ENCODE peak calls at places on chromosomes 7 and 10, in nine cellular contexts. H is sigmoid colon; Q is hepatocyte; V is uterus; F is CD8-positive, alpha-beta T cell; C is BJ; N is spleen; J is neural progenitor cell; L is SJCRH30. W is an unnamed sample.

GRCh38 chr10:3774814-3775670 is 10.0 kb downstream of the KLF6 start:
- DNase-seq in F (no peak), V (peak), J (no peak), C (no peak), N (no peak), L (no peak), H (peak), Q (peak), W (no peak)

GRCh38 chr7:36535866-36536664 is 146.4 kb downstream of the ANLN start:
- DNase-seq in L (no peak), H (no peak), V (no peak), N (no peak), F (no peak), C (no peak), J (no peak), Q (no peak), W (no peak)

GRCh38 chr7:74417419-74417971 is 36.2 kb upstream of the GTF2IRD1 start:
- DNase-seq in H (peak), V (peak), Q (peak), J (peak), N (peak), F (peak), C (no peak), L (peak), W (peak)

GRCh38 chr7:76364198-76364584 is 5.4 kb upstream of the YWHAG start:
- DNase-seq in L (peak), N (no peak), J (no peak), V (peak), F (no peak), C (no peak), Q (no peak), H (peak), W (no peak)

GRCh38 chr10:29746080-29746797 is 111.5 kb upstream of the SVIL start:
- DNase-seq in J (no peak), V (no peak), N (no peak), Q (no peak), H (peak), L (no peak), C (peak), F (no peak), W (no peak)

GRCh38 chr10:15775513-15775912 is 55.8 kb upstream of the ITGA8 start:
- DNase-seq in F (no peak), V (no peak), L (no peak), Q (no peak), C (peak), J (no peak), H (no peak), N (no peak), W (no peak)

GRCh38 chr10:91410638-91411367 is 659 bp downstream of the HECTD2 start:
- DNase-seq in H (no peak), Q (peak), J (peak), N (no peak), F (no peak), V (peak), C (no peak), L (peak), W (peak)

GRCh38 chr7:80047856-80048459 is 86.7 kb upstream of the GNAI1 start:
- DNase-seq in L (peak), Q (no peak), C (no peak), V (no peak), N (no peak), J (no peak), F (no peak), H (no peak), W (no peak)

GRCh38 chr7:129667551-129667950 is 56.0 kb downstream of the NRF1 start:
- DNase-seq in F (no peak), L (no peak), N (no peak), J (no peak), Q (no peak), C (no peak), H (no peak), V (no peak), W (no peak)

GRCh38 chr7:139647085-139647484 is 123.6 kb downstream of the CLEC2L start:
- DNase-seq in H (no peak), N (no peak), L (no peak), Q (no peak), J (no peak), C (no peak), F (no peak), V (no peak), W (no peak)

DNA sequence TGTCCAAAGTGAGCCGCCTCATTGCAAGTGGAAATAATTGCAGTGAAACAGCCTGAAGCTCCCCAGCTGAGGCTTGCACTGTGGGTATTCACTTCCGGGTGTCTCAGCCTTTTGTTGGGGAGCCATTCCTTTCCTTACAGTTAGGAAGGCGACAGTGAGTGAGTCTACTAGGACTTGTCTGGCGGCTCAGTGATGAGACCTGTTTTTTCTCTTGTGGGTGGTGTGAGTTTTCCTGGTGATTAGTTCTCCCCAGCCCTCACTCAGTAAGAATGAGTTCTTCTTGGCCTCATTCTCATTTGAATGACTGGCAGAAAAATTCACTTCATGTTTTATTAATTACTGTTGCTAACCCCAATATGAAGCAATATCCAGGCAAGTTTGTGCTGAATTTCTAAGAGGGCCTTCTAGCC is 2.6 kb downstream of the PGAM1 start:
- DNase-seq in C (no peak), Q (no peak), H (no peak), V (no peak), F (no peak), J (peak), L (no peak), N (no peak), W (no peak)
- H3K4me3 ChIP-seq in C (peak), Q (no peak), H (no peak), V (no peak), F (peak), J (peak), L (no peak), N (no peak), W (no peak)

GRCh38 chr7:29146888-29147609 is 712 bp upstream of the CPVL start:
- DNase-seq in C (peak), V (no peak), Q (peak), L (peak), F (no peak), J (peak), H (peak), N (no peak), W (no peak)

GRCh38 chr7:29143698-29144203 is 2.6 kb downstream of the CPVL start:
- DNase-seq in C (no peak), F (no peak), L (no peak), V (no peak), N (no peak), H (no peak), J (no peak), Q (no peak), W (no peak)

GRCh38 chr7:29146082-29146706 is at the start of gene CPVL:
- DNase-seq in H (peak), Q (peak), N (peak), V (peak), F (no peak), L (peak), J (peak), C (no peak), W (no peak)

GRCh38 chr7:29145553-29146081 is 720 bp downstream of the CPVL start:
- DNase-seq in L (peak), J (peak), N (no peak), C (no peak), V (no peak), Q (no peak), H (no peak), F (no peak), W (no peak)

GRCh38 chr7:29147821-29148220 is 1.5 kb upstream of the CPVL start:
- DNase-seq in Q (no peak), J (no peak), L (peak), H (no peak), F (no peak), V (no peak), C (no peak), N (no peak), W (no peak)
- H3K4me3 ChIP-seq in Q (no peak), J (no peak), L (no peak), H (no peak), F (no peak), V (no peak), C (no peak), N (no peak), W (no peak)

GRCh38 chr7:155810607-155811559 is 1.4 kb downstream of the SHH start:
- DNase-seq in F (no peak), Q (no peak), L (no peak), V (no peak), J (peak), C (no peak), N (peak), H (no peak), W (no peak)

GRCh38 chr7:155813125-155813524 is 862 bp upstream of the SHH start:
- DNase-seq in L (no peak), J (no peak), H (no peak), Q (no peak), V (no peak), F (no peak), C (no peak), N (peak), W (no peak)

GRCh38 chr7:155811560-155811894 is 736 bp downstream of the SHH start:
- DNase-seq in V (no peak), H (no peak), F (no peak), J (peak), N (no peak), Q (peak), C (no peak), L (no peak), W (no peak)

GRCh38 chr7:155813791-155814568 is 1.7 kb upstream of the SHH start:
- DNase-seq in L (no peak), Q (no peak), F (no peak), V (no peak), N (peak), C (no peak), J (no peak), H (no peak), W (no peak)

GRCh38 chr7:155811895-155812761 is at the start of gene SHH:
- DNase-seq in F (no peak), N (no peak), Q (peak), V (no peak), C (no peak), J (peak), H (no peak), L (no peak), W (no peak)
- H3K4me3 ChIP-seq in F (no peak), N (no peak), Q (peak), V (no peak), C (peak), J (peak), H (no peak), L (no peak), W (no peak)

GRCh38 chr7:155254018-155254417 is 43.7 kb upstream of the INSIG1 start:
- DNase-seq in N (peak), F (no peak), Q (no peak), V (no peak), L (no peak), J (no peak), H (no peak), C (no peak), W (no peak)
- H3K4me3 ChIP-seq in N (no peak), F (no peak), Q (no peak), V (no peak), L (no peak), J (no peak), H (no peak), C (no peak), W (no peak)

GRCh38 chr10:101216207-101216607 is 13.1 kb downstream of the LBX1 start:
- DNase-seq in Q (no peak), J (peak), F (no peak), H (no peak), N (no peak), L (no peak), C (no peak), V (no peak), W (no peak)

GRCh38 chr10:101217450-101218281 is 11.6 kb downstream of the LBX1 start:
- DNase-seq in Q (peak), C (no peak), V (no peak), J (peak), F (no peak), H (no peak), N (no peak), L (no peak), W (no peak)

GRCh38 chr10:101216631-101217425 is 12.4 kb downstream of the LBX1 start:
- DNase-seq in C (no peak), J (peak), Q (no peak), V (no peak), H (no peak), N (no peak), F (no peak), L (no peak), W (no peak)

GRCh38 chr10:101215397-101216206 is 13.7 kb downstream of the LBX1 start:
- DNase-seq in F (no peak), H (no peak), Q (no peak), J (peak), L (no peak), V (no peak), C (no peak), N (no peak), W (no peak)

GRCh38 chr10:101214446-101215396 is 14.5 kb downstream of the LBX1 start:
- DNase-seq in N (peak), J (peak), Q (peak), H (no peak), V (peak), F (peak), C (no peak), L (peak), W (peak)
- H3K4me3 ChIP-seq in N (no peak), J (peak), Q (no peak), H (no peak), V (no peak), F (no peak), C (no peak), L (peak), W (no peak)

DNA sequence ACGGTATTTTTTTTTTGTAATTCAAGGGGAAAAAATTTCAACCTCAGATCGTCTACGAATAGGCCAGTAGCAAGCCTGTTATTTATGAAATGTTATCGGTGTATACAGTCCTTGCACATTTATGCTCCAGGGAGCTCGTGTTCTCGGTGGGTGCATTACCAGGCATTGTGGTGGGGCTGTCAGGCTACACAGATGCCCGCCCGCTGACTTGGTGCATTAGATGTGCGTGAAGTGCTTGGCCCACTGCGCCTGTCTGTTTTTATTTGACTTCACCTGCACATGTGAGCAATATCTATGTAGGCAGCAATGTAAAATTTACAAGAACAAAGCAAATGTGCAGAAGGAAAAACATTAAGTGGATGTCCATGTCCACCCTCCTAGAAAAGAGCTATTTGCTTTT is 2.7 kb downstream of the FOXK1 start:
- DNase-seq in C (no peak), N (peak), F (no peak), V (no peak), H (no peak), J (no peak), Q (no peak), L (no peak), W (no peak)
- H3K4me3 ChIP-seq in C (peak), N (peak), F (peak), V (peak), H (peak), J (no peak), Q (no peak), L (no peak), W (peak)

DNA sequence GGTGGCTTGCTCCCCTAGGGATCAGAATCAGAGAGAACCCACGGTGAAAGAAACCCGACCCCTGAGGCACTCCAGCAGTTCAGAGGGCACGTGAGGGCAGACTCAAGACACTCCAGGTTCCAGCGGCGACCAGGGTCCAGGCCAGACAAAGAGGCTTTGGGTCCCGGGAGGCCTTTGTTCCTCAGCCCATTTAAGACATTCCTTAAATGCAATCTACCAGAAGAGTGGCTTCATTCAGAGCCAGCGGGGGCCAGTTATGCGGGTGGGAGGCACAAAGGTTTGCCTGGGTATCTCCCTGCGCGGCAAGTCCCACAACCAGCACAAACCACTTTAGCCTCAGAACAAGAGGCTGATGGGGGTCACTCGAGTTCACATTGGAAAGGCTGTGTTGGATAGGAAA is 53.6 kb downstream of the AFAP1L2 start:
- DNase-seq in F (no peak), V (no peak), Q (no peak), C (no peak), L (no peak), H (no peak), J (peak), N (no peak), W (no peak)
- H3K4me3 ChIP-seq in F (no peak), V (no peak), Q (no peak), C (no peak), L (no peak), H (no peak), J (peak), N (no peak), W (no peak)

W was measured in naive thymus-derived CD4-positive, alpha-beta T cell.